ENCODE peak calls at places on chromosomes 1 and 21, in seven cellular contexts. One of them, this sample, is unnamed.

GRCh38 chr21:37829447-37829846 is 86.8 kb downstream of the KCNJ6 start:
- DNase-seq in foreskin melanocyte: no peak
- DNase-seq in stromal cell of bone marrow: peak; percentile 48
- DNase-seq in activated CD4-positive, alpha-beta T cell treated with anti-CD3 and anti-CD28 coated beads for 24 hours: no peak
- DNase-seq in effector CD4-positive, alpha-beta T cell: no peak
- DNase-seq in HTR-8/SVneo: peak; percentile 28
- DNase-seq in substantia nigra: no peak
- DNase-seq in this sample: no peak

GRCh38 chr1:209527993-209528392 is 55.5 kb upstream of the CAMK1G start:
- DNase-seq in foreskin melanocyte: no peak
- DNase-seq in stromal cell of bone marrow: no peak
- DNase-seq in activated CD4-positive, alpha-beta T cell treated with anti-CD3 and anti-CD28 coated beads for 24 hours: no peak
- DNase-seq in effector CD4-positive, alpha-beta T cell: no peak
- DNase-seq in HTR-8/SVneo: no peak
- DNase-seq in substantia nigra: no peak
- DNase-seq in this sample: no peak

GRCh38 chr1:71644997-71645396 is 564.2 kb upstream of the ZRANB2 start:
- DNase-seq in foreskin melanocyte: no peak
- DNase-seq in stromal cell of bone marrow: no peak
- DNase-seq in activated CD4-positive, alpha-beta T cell treated with anti-CD3 and anti-CD28 coated beads for 24 hours: no peak
- DNase-seq in effector CD4-positive, alpha-beta T cell: no peak
- DNase-seq in HTR-8/SVneo: no peak
- DNase-seq in substantia nigra: no peak
- DNase-seq in this sample: no peak

GRCh38 chr1:220487297-220487820 is 40.6 kb upstream of the MARK1 start:
- DNase-seq in foreskin melanocyte: no peak
- DNase-seq in stromal cell of bone marrow: peak; percentile 33
- DNase-seq in activated CD4-positive, alpha-beta T cell treated with anti-CD3 and anti-CD28 coated beads for 24 hours: no peak
- DNase-seq in effector CD4-positive, alpha-beta T cell: no peak
- DNase-seq in HTR-8/SVneo: peak; percentile 11
- DNase-seq in substantia nigra: no peak
- DNase-seq in this sample: no peak

GRCh38 chr1:42258218-42258617 is 76.8 kb downstream of the FOXJ3 start:
- DNase-seq in foreskin melanocyte: no peak
- DNase-seq in stromal cell of bone marrow: no peak
- DNase-seq in activated CD4-positive, alpha-beta T cell treated with anti-CD3 and anti-CD28 coated beads for 24 hours: no peak
- DNase-seq in effector CD4-positive, alpha-beta T cell: no peak
- DNase-seq in HTR-8/SVneo: no peak
- DNase-seq in substantia nigra: no peak
- DNase-seq in this sample: no peak

GRCh38 chr1:174789399-174789798 is 210.3 kb upstream of the CACYBP start:
- DNase-seq in foreskin melanocyte: no peak
- DNase-seq in stromal cell of bone marrow: peak; percentile 83
- DNase-seq in activated CD4-positive, alpha-beta T cell treated with anti-CD3 and anti-CD28 coated beads for 24 hours: no peak
- DNase-seq in effector CD4-positive, alpha-beta T cell: no peak
- DNase-seq in HTR-8/SVneo: no peak
- DNase-seq in substantia nigra: no peak
- DNase-seq in this sample: no peak

GRCh38 chr21:26389971-26390641 is 183.0 kb downstream of the CYYR1 start:
- DNase-seq in foreskin melanocyte: peak; percentile 88
- DNase-seq in stromal cell of bone marrow: peak; percentile 48
- DNase-seq in activated CD4-positive, alpha-beta T cell treated with anti-CD3 and anti-CD28 coated beads for 24 hours: no peak
- DNase-seq in effector CD4-positive, alpha-beta T cell: no peak
- DNase-seq in HTR-8/SVneo: peak; percentile 23
- DNase-seq in substantia nigra: no peak
- DNase-seq in this sample: peak; percentile 97

GRCh38 chr1:41890841-41891311 is 27.8 kb downstream of the HIVEP3 start:
- DNase-seq in foreskin melanocyte: no peak
- DNase-seq in stromal cell of bone marrow: no peak
- DNase-seq in activated CD4-positive, alpha-beta T cell treated with anti-CD3 and anti-CD28 coated beads for 24 hours: no peak
- DNase-seq in effector CD4-positive, alpha-beta T cell: no peak
- DNase-seq in HTR-8/SVneo: no peak
- DNase-seq in substantia nigra: no peak
- DNase-seq in this sample: peak; percentile 85

GRCh38 chr1:212728606-212729005 is 29.0 kb upstream of the BATF3 start:
- DNase-seq in foreskin melanocyte: no peak
- DNase-seq in stromal cell of bone marrow: no peak
- DNase-seq in activated CD4-positive, alpha-beta T cell treated with anti-CD3 and anti-CD28 coated beads for 24 hours: no peak
- DNase-seq in effector CD4-positive, alpha-beta T cell: no peak
- DNase-seq in HTR-8/SVneo: no peak
- DNase-seq in substantia nigra: no peak
- DNase-seq in this sample: no peak

GRCh38 chr1:111660204-111661150 is 40.9 kb downstream of the RAP1A start:
- DNase-seq in foreskin melanocyte: no peak
- DNase-seq in stromal cell of bone marrow: no peak
- DNase-seq in activated CD4-positive, alpha-beta T cell treated with anti-CD3 and anti-CD28 coated beads for 24 hours: no peak
- DNase-seq in effector CD4-positive, alpha-beta T cell: no peak
- DNase-seq in HTR-8/SVneo: no peak
- DNase-seq in substantia nigra: no peak
- DNase-seq in this sample: no peak

GRCh38 chr1:64405833-64406232 is 64.1 kb upstream of the CACHD1 start:
- DNase-seq in foreskin melanocyte: no peak
- DNase-seq in stromal cell of bone marrow: no peak
- DNase-seq in activated CD4-positive, alpha-beta T cell treated with anti-CD3 and anti-CD28 coated beads for 24 hours: no peak
- DNase-seq in effector CD4-positive, alpha-beta T cell: no peak
- DNase-seq in HTR-8/SVneo: no peak
- DNase-seq in substantia nigra: no peak
- DNase-seq in this sample: no peak

GRCh38 chr1:41383094-41383852 is 22.0 kb downstream of the FOXO6 start:
- DNase-seq in foreskin melanocyte: no peak
- DNase-seq in stromal cell of bone marrow: no peak
- DNase-seq in activated CD4-positive, alpha-beta T cell treated with anti-CD3 and anti-CD28 coated beads for 24 hours: peak; percentile 47
- DNase-seq in effector CD4-positive, alpha-beta T cell: no peak
- DNase-seq in HTR-8/SVneo: no peak
- DNase-seq in substantia nigra: no peak
- DNase-seq in this sample: no peak

GRCh38 chr1:13965770-13966398 is 265.9 kb downstream of the PRDM2 start:
- DNase-seq in foreskin melanocyte: peak; percentile 60
- DNase-seq in stromal cell of bone marrow: peak; percentile 45
- DNase-seq in activated CD4-positive, alpha-beta T cell treated with anti-CD3 and anti-CD28 coated beads for 24 hours: no peak
- DNase-seq in effector CD4-positive, alpha-beta T cell: no peak
- DNase-seq in HTR-8/SVneo: peak; percentile 45
- DNase-seq in substantia nigra: peak; percentile 36
- DNase-seq in this sample: peak; percentile 37

This sample was measured in T47D.